ENCODE peak calls at places on chromosomes 3 and 15, in seven cellular contexts. H is esophagus muscularis mucosa; S is HepG2; U is CD4-positive, CD25-positive, alpha-beta regulatory T cell; N is lung; V is dorsolateral prefrontal cortex; E is thoracic aorta. L is an unnamed sample.

GRCh38 chr3:195754141-195754540 is 33.4 kb downstream of the MUC20 start:
- DNase-seq in V (no peak), E (no peak), S (no peak), U (no peak), N (no peak), H (no peak), L (no peak)

GRCh38 chr3:189233225-189233858 is 61.6 kb downstream of the TPRG1 start:
- DNase-seq in V (peak; percentile 54), S (peak; percentile 39), H (no peak), U (peak; percentile 36), N (peak; percentile 59), E (no peak), L (no peak)

GRCh38 chr15:39622660-39623549 is 42.0 kb downstream of the THBS1 start:
- DNase-seq in U (no peak), E (no peak), S (no peak), V (no peak), N (no peak), H (no peak), L (no peak)

GRCh38 chr3:136893848-136894443 is 31.9 kb downstream of the NCK1 start:
- DNase-seq in N (no peak), S (peak; percentile 12), E (no peak), U (no peak), H (no peak), V (no peak), L (no peak)

GRCh38 chr3:48301814-48302194 is 31.7 kb downstream of the SPINK8 start:
- DNase-seq in V (no peak), U (no peak), E (no peak), S (peak; percentile 21), H (no peak), N (peak; percentile 36), L (no peak)

GRCh38 chr3:168094877-168095610 is 680 bp downstream of the GOLIM4 start:
- DNase-seq in E (peak; percentile 4), V (peak; percentile 55), N (peak; percentile 59), H (no peak), U (peak; percentile 42), S (peak; percentile 75), L (peak; percentile 53)

GRCh38 chr15:100247228-100248225 is 94.2 kb downstream of the ADAMTS17 start:
- DNase-seq in E (no peak), N (no peak), S (no peak), U (no peak), H (no peak), V (no peak), L (no peak)

GRCh38 chr3:134630506-134630905 is 20.3 kb downstream of the KY start:
- DNase-seq in V (no peak), N (no peak), H (no peak), E (no peak), U (no peak), S (no peak), L (no peak)

GRCh38 chr15:67831363-67831762 is 6.1 kb downstream of the SKOR1 start:
- DNase-seq in E (no peak), H (no peak), V (no peak), U (no peak), N (no peak), S (no peak), L (no peak)

GRCh38 chr3:102174312-102174712 is 260.5 kb upstream of the ZPLD1 start:
- DNase-seq in N (no peak), V (no peak), U (no peak), S (no peak), H (no peak), E (no peak), L (no peak)

GRCh38 chr3:102165367-102165766 is 269.4 kb upstream of the ZPLD1 start:
- DNase-seq in S (no peak), V (no peak), E (no peak), U (no peak), N (no peak), H (no peak), L (no peak)

GRCh38 chr3:102170545-102170944 is 264.3 kb upstream of the ZPLD1 start:
- DNase-seq in E (no peak), U (no peak), N (no peak), H (no peak), V (no peak), S (no peak), L (no peak)

GRCh38 chr3:102174832-102175374 is 259.9 kb upstream of the ZPLD1 start:
- DNase-seq in N (no peak), U (no peak), S (no peak), H (no peak), E (no peak), V (no peak), L (no peak)

GRCh38 chr3:102169915-102170479 is 264.8 kb upstream of the ZPLD1 start:
- DNase-seq in U (no peak), N (no peak), S (no peak), V (no peak), H (no peak), E (no peak), L (no peak)
- H3K27ac ChIP-seq in U (no peak overlapping the region), N (no peak overlapping the region), S (no peak overlapping the region), V (no peak overlapping the region), H (no peak overlapping the region), E (no peak overlapping the region), L (no peak overlapping the region)

GRCh38 chr3:108062051-108062450 is 28.8 kb downstream of the CD47 start:
- DNase-seq in N (no peak), S (no peak), H (no peak), E (no peak), U (no peak), V (no peak), L (no peak)
- H3K27ac ChIP-seq in N (no peak overlapping the region), S (no peak overlapping the region), H (no peak overlapping the region), E (no peak overlapping the region), U (no peak overlapping the region), V (no peak overlapping the region), L (no peak overlapping the region)

GRCh38 chr15:45376967-45377629 is 1.2 kb downstream of the GATM start:
- DNase-seq in H (no peak), U (no peak), V (no peak), N (no peak), E (no peak), S (no peak), L (no peak)
- H3K27ac ChIP-seq in H (peak overlapping the region; percentile 91), U (no peak overlapping the region), V (peak overlapping the region; percentile 98), N (no peak overlapping the region), E (peak overlapping the region; percentile 73), S (no peak overlapping the region), L (no peak overlapping the region)

GRCh38 chr3:17192995-17193394 is 308.2 kb downstream of the PLCL2 start:
- DNase-seq in S (no peak), V (no peak), H (no peak), N (no peak), E (no peak), U (no peak), L (no peak)

GRCh38 chr3:17190353-17191078 is 305.8 kb downstream of the PLCL2 start:
- DNase-seq in U (no peak), E (no peak), H (no peak), V (no peak), S (no peak), N (no peak), L (no peak)

GRCh38 chr3:17195856-17196604 is 311.3 kb downstream of the PLCL2 start:
- DNase-seq in E (no peak), H (no peak), S (no peak), N (no peak), U (no peak), V (no peak), L (no peak)

GRCh38 chr3:17195192-17195611 is 310.4 kb downstream of the PLCL2 start:
- DNase-seq in N (no peak), U (peak; percentile 29), E (no peak), S (no peak), H (no peak), V (peak; percentile 74), L (no peak)

DNA sequence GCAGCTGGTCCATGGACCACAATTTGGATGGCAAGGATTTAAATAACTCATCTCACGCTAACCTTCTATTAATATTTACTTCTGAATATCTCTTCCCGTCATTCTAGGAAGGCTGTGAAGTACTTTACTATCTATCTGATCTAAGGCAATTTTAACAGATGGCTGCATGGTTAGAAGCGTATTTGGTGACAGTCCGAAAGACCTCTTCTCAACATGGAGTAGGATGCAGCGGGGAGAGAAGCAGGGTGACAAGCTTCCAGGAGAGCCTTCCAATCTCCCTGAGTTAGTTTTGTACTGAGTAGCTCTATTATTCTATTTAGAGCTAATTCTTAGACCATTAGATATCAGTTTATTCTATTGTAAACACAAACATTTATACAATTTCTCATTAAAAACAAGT is 309.4 kb downstream of the PLCL2 start:
- DNase-seq in N (no peak), U (no peak), V (no peak), H (no peak), E (no peak), S (no peak), L (no peak)
- H3K27ac ChIP-seq in N (no peak overlapping the region), U (no peak overlapping the region), V (peak overlapping the region; percentile 90), H (no peak overlapping the region), E (no peak overlapping the region), S (no peak overlapping the region), L (no peak overlapping the region)

GRCh38 chr3:125117631-125118191 is 61.9 kb upstream of the HEG1 start:
- DNase-seq in N (no peak), E (no peak), H (no peak), V (no peak), S (no peak), U (no peak), L (no peak)

GRCh38 chr3:125118600-125118999 is 62.8 kb upstream of the HEG1 start:
- DNase-seq in U (no peak), S (no peak), H (no peak), N (no peak), E (no peak), V (no peak), L (no peak)

GRCh38 chr3:125115640-125116039 is 59.8 kb upstream of the HEG1 start:
- DNase-seq in U (no peak), H (no peak), E (no peak), S (peak; percentile 8), V (no peak), N (no peak), L (peak; percentile 41)

GRCh38 chr3:125119752-125120369 is 64.1 kb upstream of the HEG1 start:
- DNase-seq in E (no peak), N (no peak), V (no peak), U (peak; percentile 26), H (no peak), S (no peak), L (no peak)

GRCh38 chr3:125116311-125117069 is 60.7 kb upstream of the HEG1 start:
- DNase-seq in U (no peak), E (no peak), V (no peak), N (no peak), S (no peak), H (no peak), L (no peak)
- H3K27ac ChIP-seq in U (no peak overlapping the region), E (no peak overlapping the region), V (no peak overlapping the region), N (no peak overlapping the region), S (no peak overlapping the region), H (peak overlapping the region; percentile 29), L (no peak overlapping the region)

GRCh38 chr3:64150527-64151238 is 74.6 kb downstream of the PRICKLE2 start:
- DNase-seq in H (no peak), V (peak; percentile 66), E (peak; percentile 5), S (peak; percentile 68), N (peak; percentile 68), U (no peak), L (no peak)
- H3K27ac ChIP-seq in H (peak overlapping the region; percentile 87), V (peak overlapping the region; percentile 62), E (peak overlapping the region; percentile 80), S (no peak overlapping the region), N (peak overlapping the region; percentile 7), U (no peak overlapping the region), L (no peak overlapping the region)

L was measured in CD8-positive, alpha-beta T cell.